ENCODE peak calls at places on chromosomes 4 and X, in four cellular contexts. C, B, F and E are unnamed samples.

GRCh38 chr4:67762091-67762490 is 7.9 kb upstream of the GNRHR start:
- DNase-seq in C (peak; percentile 15), F (peak; percentile 58), B (no peak), E (no peak)

GRCh38 chr4:12588572-12588971 is 895.6 kb downstream of the RAB28 start:
- DNase-seq in B (no peak), F (no peak), C (no peak), E (no peak)

GRCh38 chr4:166506051-166506450 is 633.0 kb downstream of the TLL1 start:
- DNase-seq in B (no peak), F (no peak), C (no peak), E (no peak)

GRCh38 chrX:133232331-133232730 is 14.2 kb upstream of the TFDP3 start:
- DNase-seq in B (no peak), F (no peak), C (no peak), E (no peak)

GRCh38 chr4:123050014-123050413 is 127.6 kb upstream of the NUDT6 start:
- DNase-seq in B (no peak), C (no peak), F (no peak), E (no peak)

GRCh38 chr4:159195400-159195799 is 92.5 kb downstream of the RAPGEF2 start:
- DNase-seq in F (no peak), C (no peak), B (no peak), E (no peak)

GRCh38 chrX:154750301-154751120 is at the start of gene GAB3:
- DNase-seq in B (no peak), F (peak; percentile 30), C (peak; percentile 32), E (no peak)

GRCh38 chr4:13329340-13329850 is 154.7 kb downstream of the RAB28 start:
- DNase-seq in F (no peak), B (no peak), C (no peak), E (no peak)

GRCh38 chr4:37188100-37188499 is 56.4 kb upstream of the NWD2 start:
- DNase-seq in C (no peak), B (no peak), F (no peak), E (no peak)